ENCODE peak calls at places on chromosomes 7 and 10, in four cellular contexts. T is H1, U is neuronal stem cell, G is mesenchymal stem cell. I is an unnamed sample.

GRCh38 chr7:106397994-106398393 is 113.2 kb upstream of the NAMPT start:
- DNase-seq in U (no peak), T (no peak), G (no peak), I (no peak)

GRCh38 chr7:1442355-1443124 is 16.7 kb downstream of the MICALL2 start:
- DNase-seq in U (no peak), G (no peak), T (no peak), I (no peak)

GRCh38 chr10:132515811-132516726 is 21.5 kb upstream of the INPP5A start:
- DNase-seq in G (no peak), U (no peak), T (no peak), I (peak; percentile 24)

GRCh38 chr7:34453150-34453549 is 204.9 kb upstream of the NPSR1 start:
- DNase-seq in T (no peak), U (no peak), G (peak; percentile 4), I (no peak)

GRCh38 chr10:14820010-14820774 is 17.6 kb downstream of the CDNF start:
- DNase-seq in G (peak; percentile 43), T (no peak), U (no peak), I (no peak)

GRCh38 chr10:72124984-72125383 is 36.6 kb upstream of the SPOCK2 start:
- DNase-seq in U (no peak), G (peak; percentile 16), T (no peak), I (no peak)

GRCh38 chr7:116591202-116592040 is 66.6 kb downstream of the CAV1 start:
- DNase-seq in U (no peak), T (no peak), G (peak; percentile 40), I (no peak)

GRCh38 chr10:128380946-128381345 is 254.7 kb upstream of the MKI67 start:
- DNase-seq in T (no peak), G (no peak), U (no peak), I (no peak)

GRCh38 chr7:120731276-120731675 is 126.7 kb downstream of the TSPAN12 start:
- DNase-seq in G (no peak), U (no peak), T (no peak), I (no peak)

GRCh38 chr7:120272261-120272895 is 597 bp upstream of the KCND2 start:
- DNase-seq in U (peak; percentile 26), G (peak; percentile 69), T (peak; percentile 54), I (peak; percentile 56)

GRCh38 chr7:73769481-73770001 is 529 bp downstream of the CLDN3 start:
- DNase-seq in G (no peak), U (no peak), T (no peak), I (peak; percentile 57)

GRCh38 chr7:98352621-98353020 is 48.3 kb downstream of the BAIAP2L1 start:
- DNase-seq in G (peak; percentile 88), T (no peak), U (no peak), I (no peak)
- H3K4ac ChIP-seq in G (no peak overlapping the region), T (no peak overlapping the region), U (no peak overlapping the region), I (no peak overlapping the region)

GRCh38 chr10:44725404-44725803 is 185.7 kb upstream of the TMEM72 start:
- DNase-seq in T (no peak), G (peak; percentile 5), U (no peak), I (no peak)
- H2BK15ac ChIP-seq in T (no peak overlapping the region), G (no peak overlapping the region), U (no peak overlapping the region), I (no peak overlapping the region)

GRCh38 chr7:42128703-42129102 is 108.3 kb downstream of the GLI3 start:
- DNase-seq in T (no peak), G (no peak), U (no peak), I (no peak)
- H2BK12ac ChIP-seq in T (no peak overlapping the region), G (no peak overlapping the region), U (no peak overlapping the region), I (no peak overlapping the region)

GRCh38 chr10:6400331-6400730 is 179.7 kb downstream of the PRKCQ start:
- DNase-seq in T (no peak), U (no peak), G (peak; percentile 7), I (no peak)
- H3K4ac ChIP-seq in T (no peak overlapping the region), U (no peak overlapping the region), G (peak overlapping the region; percentile 6), I (no peak overlapping the region)

GRCh38 chr10:104273899-104274575 is 5.1 kb downstream of the GSTO2 start:
- DNase-seq in U (no peak), T (no peak), G (peak; percentile 49), I (no peak)
- H2BK15ac ChIP-seq in U (no peak overlapping the region), T (no peak overlapping the region), G (no peak overlapping the region), I (no peak overlapping the region)

GRCh38 chr10:3812141-3812540 is 27.1 kb upstream of the KLF6 start:
- DNase-seq in G (no peak), U (no peak), T (no peak), I (no peak)
- H2BK12ac ChIP-seq in G (peak overlapping the region; percentile 89), U (no peak overlapping the region), T (no peak overlapping the region), I (no peak overlapping the region)

DNA sequence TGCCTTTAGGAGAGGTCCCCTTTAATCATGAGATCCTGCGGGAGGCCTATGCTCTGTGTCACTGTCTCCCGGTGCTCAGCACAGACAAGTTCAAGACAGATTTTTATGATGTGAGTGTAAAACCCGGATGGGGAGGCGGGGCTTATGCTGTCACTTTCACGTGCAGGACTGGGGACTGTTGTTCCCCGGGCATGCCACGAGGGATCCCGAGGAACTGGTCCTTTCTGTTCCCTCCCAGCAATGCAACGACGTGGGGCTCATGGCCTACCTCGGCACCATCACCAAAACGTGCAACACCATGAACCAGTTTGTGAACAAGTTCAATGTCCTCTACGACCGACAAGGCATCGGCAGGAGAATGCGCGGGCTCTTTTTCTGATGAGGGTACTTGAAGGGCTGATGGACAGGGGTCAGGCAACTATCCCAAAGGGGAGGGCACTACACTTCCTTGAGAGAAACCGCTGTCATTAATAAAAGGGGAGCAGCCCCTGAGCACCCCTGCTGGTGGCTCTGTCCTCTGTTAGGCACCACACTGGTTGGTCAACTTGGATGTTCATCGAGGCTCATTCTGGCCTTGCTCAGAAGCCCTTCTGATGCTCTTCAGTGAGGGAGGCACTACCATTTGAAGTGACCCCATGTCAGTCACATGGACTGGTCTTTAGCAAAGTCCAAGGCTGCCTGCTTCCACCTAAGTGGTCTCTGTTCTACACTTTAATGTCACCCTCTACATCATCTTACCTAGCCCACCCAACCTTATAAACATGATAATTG is 2.8 kb downstream of the COPS6 start:
- DNase-seq in G (peak; percentile 54), T (peak; percentile 67), U (no peak), I (peak; percentile 46)
- H3K4ac ChIP-seq in G (peak overlapping the region; percentile 32), T (no peak overlapping the region), U (no peak overlapping the region), I (no peak overlapping the region)

DNA sequence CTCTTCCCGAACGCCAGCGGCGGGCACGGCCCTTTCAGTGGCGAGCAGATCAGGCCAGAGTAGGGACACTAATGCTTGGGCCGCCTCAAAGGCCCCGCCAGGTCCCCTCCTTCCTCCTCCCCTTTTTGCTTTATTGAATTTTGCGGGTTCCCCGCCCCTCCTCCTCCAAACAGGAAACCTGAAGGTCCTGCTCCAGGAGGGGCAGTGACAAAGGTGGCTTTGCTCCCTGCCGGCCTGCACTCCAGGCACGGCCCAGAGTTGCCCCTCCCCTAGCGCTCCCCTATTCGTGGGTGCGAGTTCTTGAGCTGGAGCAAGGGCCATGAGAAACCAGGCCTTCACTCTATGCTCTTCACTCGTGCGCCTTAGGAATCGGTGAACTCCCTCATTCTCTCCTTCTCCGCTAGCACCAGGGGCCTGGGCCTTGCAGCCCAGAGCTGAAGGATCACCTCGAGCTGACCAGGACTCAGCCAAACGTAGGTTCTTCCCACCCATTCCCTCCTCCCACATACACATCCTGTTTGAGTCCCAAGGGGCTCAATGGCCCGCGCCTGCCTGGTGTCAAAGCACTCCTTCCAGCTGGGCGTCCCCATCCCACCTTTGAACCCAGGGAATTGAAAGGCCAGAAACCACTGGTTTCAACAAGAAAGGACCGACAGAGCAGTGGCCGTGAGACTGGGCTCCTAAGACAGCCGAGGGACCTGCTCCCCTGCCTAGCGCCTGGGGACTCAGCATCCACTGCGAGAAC is 629 bp upstream of the HOXA6 start:
- DNase-seq in U (no peak), T (peak; percentile 57), G (no peak), I (no peak)
- H2BK15ac ChIP-seq in U (no peak overlapping the region), T (no peak overlapping the region), G (peak overlapping the region; percentile 36), I (no peak overlapping the region)

DNA sequence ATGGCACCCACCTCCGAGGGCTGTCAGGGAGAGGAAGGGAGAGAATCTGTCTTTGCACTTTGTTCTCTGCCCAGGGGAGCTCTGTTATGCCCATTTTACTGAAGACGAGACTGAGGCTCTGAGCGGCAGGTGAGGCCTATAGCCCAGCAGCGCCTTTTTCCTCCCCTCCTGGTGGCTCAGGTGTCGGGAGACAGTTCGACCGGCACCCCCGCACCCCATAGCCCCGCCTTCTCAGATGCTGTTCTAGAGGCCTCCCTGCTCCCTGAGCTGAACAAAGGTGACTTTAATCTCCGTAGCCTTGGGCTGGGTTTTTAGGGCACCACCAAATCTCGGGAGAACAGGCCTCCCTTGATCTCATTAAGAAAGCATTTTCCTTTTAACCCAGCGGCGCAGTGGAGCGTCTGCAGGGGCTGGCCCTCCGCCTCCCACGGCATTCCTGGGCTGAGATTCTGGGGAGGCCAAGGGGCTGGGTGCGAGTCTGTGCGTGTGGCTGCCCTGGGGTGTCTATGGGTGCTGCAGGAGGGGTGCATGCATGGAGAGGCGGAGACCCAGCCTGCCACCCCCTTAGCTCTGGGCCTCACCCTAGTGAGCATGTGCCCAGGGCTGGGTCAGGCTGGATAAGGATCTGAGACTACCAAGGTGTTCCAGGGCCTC is 3.3 kb downstream of the LFNG start:
- DNase-seq in U (peak; percentile 68), G (no peak), T (no peak), I (peak; percentile 73)
- H2BK12ac ChIP-seq in U (peak overlapping the region; percentile 98), G (peak overlapping the region; percentile 92), T (peak overlapping the region; percentile 99), I (no peak overlapping the region)

DNA sequence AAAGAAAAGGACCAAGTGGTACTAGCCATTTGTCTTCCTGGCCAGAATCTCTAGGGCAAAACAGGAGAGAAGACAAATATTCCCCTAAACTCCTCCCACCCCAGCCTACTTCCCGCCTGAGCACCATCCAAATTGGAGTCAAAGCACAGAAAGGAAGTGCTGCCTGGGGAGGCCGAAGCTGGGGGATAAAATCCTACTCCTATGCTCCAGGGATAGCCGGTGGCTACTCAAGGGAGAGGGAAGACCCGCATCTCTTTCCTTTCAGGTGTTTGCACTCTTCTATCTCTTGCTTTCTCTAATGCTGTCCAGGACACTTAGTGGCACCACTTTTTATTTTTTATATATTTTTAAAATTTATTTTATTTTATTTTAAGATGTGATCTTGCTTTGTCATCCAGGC is 7.1 kb upstream of the DUSP5 start:
- DNase-seq in G (no peak), T (no peak), U (no peak), I (no peak)
- H3K4ac ChIP-seq in G (no peak overlapping the region), T (no peak overlapping the region), U (no peak overlapping the region), I (no peak overlapping the region)

I was measured in H9.